ENCODE peak calls at places on chromosomes 4 and X, in five cellular contexts. C, A, K, P and N are unnamed samples.

GRCh38 chrX:23841847-23842522 is 59.0 kb downstream of the SAT1 start:
- DNase-seq in C (no peak), A (no peak), K (no peak), P (no peak), N (no peak)

GRCh38 chr4:54050214-54050904 is 14.0 kb downstream of the CHIC2 start:
- DNase-seq in C (no peak), A (no peak), K (no peak), P (no peak), N (no peak)

GRCh38 chrX:65595460-65595876 is 60.9 kb upstream of the LAS1L start:
- DNase-seq in C (peak; percentile 79), A (peak; percentile 92), K (peak; percentile 77), P (peak; percentile 92), N (peak; percentile 99)

GRCh38 chr4:161714022-161714751 is 449.6 kb downstream of the FSTL5 start:
- DNase-seq in C (no peak), A (no peak), K (peak; percentile 88), P (peak; percentile 69), N (no peak)

GRCh38 chrX:118855681-118856310 is 32.2 kb downstream of the ZCCHC12 start:
- DNase-seq in C (no peak), A (no peak), K (no peak), P (no peak), N (no peak)

GRCh38 chr4:101033986-101034385 is 313.3 kb downstream of the PPP3CA start:
- DNase-seq in C (no peak), A (no peak), K (no peak), P (no peak), N (no peak)

GRCh38 chrX:482702-483203 is 96.0 kb upstream of the PPP2R3B start:
- DNase-seq in C (no peak), A (no peak), K (no peak), P (no peak), N (no peak)

GRCh38 chr4:136864580-136865185 is 667.6 kb downstream of the PCDH18 start:
- DNase-seq in C (peak; percentile 38), A (no peak), K (peak; percentile 32), P (peak; percentile 85), N (peak; percentile 38)

GRCh38 chrX:79413009-79413408 is 45.9 kb upstream of the ITM2A start:
- DNase-seq in C (peak; percentile 13), A (no peak), K (no peak), P (peak; percentile 31), N (no peak)
- TF ChIP-seq CTCF in C (peak; percentile 48), A (peak; percentile 48), K (no peak), P (peak; percentile 36), N (peak; percentile 56)

DNA sequence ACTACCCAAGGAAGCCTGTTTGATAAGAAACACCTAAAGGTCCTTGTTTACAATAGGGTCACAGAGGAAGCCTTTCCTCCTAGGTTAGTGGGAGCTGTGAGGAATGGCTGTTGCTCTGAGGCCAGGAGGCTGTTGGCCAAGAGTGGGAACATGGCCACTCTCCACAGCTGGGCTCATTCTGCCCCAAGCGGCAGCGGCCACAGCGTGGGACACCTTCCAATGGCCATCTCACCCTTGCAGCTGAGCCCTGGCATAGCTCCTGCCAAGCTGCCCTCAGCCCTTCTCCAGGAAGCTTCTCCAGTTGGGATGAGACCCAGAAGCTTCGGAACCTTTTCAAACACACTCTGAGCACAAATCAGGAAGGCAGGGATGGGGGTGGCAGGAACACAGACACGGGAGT is 111.8 kb upstream of the MAP3K15 start:
- DNase-seq in C (no peak), A (no peak), K (no peak), P (no peak), N (no peak)
- TF ChIP-seq CTCF in C (no peak), A (no peak), K (no peak), P (no peak), N (no peak)

DNA sequence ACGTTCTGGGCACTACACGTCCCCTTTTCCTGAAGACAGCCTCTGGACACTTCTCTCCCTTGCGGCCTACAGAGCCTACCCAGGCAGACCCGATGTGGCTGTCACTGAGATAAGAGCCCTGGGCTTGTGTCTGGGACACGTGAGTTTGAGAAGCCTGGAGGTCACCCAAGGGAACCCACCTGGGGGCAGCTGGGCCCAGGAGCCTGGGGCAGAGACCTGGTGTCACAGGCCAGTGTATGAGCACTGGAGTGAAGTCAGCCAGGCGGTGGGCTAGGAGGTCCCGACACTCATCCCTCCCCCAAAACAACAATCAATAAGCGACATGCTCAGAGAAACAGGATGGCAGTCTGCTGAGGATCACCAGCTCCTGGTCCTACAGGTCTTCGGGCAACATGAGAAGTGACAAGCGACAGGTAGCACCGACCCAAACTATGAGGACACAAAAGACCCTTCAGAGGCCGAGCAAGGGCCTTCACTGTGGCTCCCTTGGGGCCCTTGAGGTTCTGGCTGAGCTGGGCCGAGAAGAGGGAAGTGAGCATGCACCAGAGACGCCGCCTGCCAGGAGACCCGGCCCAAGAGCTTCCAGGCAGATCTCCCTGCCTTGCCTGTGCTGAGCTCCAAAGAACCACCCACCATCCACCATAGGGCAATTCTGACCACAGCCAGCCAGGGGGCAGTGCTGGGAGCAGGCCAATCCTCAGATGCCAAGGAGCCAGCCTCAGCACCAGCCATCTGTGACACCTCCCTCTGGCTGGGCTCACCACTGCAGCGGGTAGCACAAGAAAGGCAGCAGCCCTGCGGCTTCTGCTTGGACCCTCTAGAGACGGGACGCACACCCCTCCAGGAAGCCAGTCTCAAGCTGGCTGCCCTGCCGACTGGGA is 11.0 kb upstream of the DUSP9 start:
- DNase-seq in C (peak; percentile 22), A (no peak), K (no peak), P (peak; percentile 48), N (peak; percentile 49)
- TF ChIP-seq CTCF in C (peak; percentile 37), A (no peak), K (peak; percentile 41), P (peak; percentile 33), N (peak; percentile 27)

GRCh38 chrX:53445977-53446376 is 11.8 kb upstream of the HSD17B10 start:
- DNase-seq in C (peak; percentile 56), A (peak; percentile 63), K (no peak), P (peak; percentile 66), N (peak; percentile 69)
- TF ChIP-seq CTCF in C (peak; percentile 70), A (peak; percentile 30), K (peak; percentile 69), P (peak; percentile 58), N (peak; percentile 62)

GRCh38 chr4:6566582-6567190 is 8.3 kb upstream of the MAN2B2 start:
- DNase-seq in C (no peak), A (no peak), K (no peak), P (no peak), N (no peak)
- TF ChIP-seq CTCF in C (no peak), A (no peak), K (no peak), P (no peak), N (no peak)

DNA sequence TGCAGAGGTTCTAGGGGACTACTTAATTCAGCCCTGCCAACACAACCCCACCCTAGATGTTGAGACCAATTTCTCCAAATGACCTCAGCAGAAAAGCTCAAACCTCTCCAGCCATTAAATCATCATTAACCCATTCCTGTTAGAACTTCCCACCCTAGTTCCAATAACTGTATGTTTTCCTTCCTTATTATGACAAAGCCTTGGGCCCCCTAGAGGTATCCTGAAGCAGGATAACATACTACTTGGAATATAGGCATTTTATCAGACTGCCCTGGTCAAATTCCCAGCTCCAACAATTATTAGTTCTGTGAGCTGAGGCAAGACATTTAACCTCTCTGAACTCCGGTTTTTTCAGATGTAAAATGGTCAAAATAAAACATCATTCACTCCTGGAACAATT is 244.6 kb upstream of the TENM3 start:
- DNase-seq in C (no peak), A (no peak), K (no peak), P (no peak), N (no peak)
- TF ChIP-seq CTCF in C (no peak), A (no peak), K (no peak), P (no peak), N (no peak)